ENCODE peak calls at places on chromosomes 13 and 19, in nine cellular contexts. V is BE2C; Q is GDM1; L is kidney tubule cell; B is Peyer's patch; T is NCI-H146; E is heart left ventricle; S is fibroblast of lung; C is CD8-positive, alpha-beta T cell. N is an unnamed sample.
A peak's percentile ranks its signal among the peaks of the same experiment; 100 is the strongest.

GRCh38 chr13:83733293-83733692 is 149.0 kb downstream of the SLITRK1 start:
- DNase-seq in V (no peak), Q (no peak), L (no peak), B (no peak), T (no peak), E (no peak), S (no peak), C (no peak), N (peak; percentile 55)

GRCh38 chr13:33471182-33471581 is 185.6 kb upstream of the STARD13 start:
- DNase-seq in V (no peak), Q (no peak), L (no peak), B (no peak), T (no peak), E (no peak), S (no peak), C (no peak), N (no peak)

GRCh38 chr13:75220238-75220542 is 261.8 kb downstream of the TBC1D4 start:
- DNase-seq in V (no peak), Q (no peak), L (no peak), B (no peak), T (no peak), E (no peak), S (no peak), C (no peak), N (no peak)

GRCh38 chr13:98890186-98890585 is 87.7 kb downstream of the DOCK9 start:
- DNase-seq in V (peak; percentile 39), Q (no peak), L (peak; percentile 87), B (no peak), T (no peak), E (no peak), S (peak; percentile 62), C (no peak), N (no peak)

GRCh38 chr19:35000647-35001501 is 751 bp downstream of the GRAMD1A start:
- DNase-seq in V (peak; percentile 33), Q (no peak), L (peak; percentile 50), B (peak; percentile 73), T (peak; percentile 74), E (peak; percentile 51), S (peak; percentile 45), C (peak; percentile 49), N (peak; percentile 51)

GRCh38 chr19:44625531-44626066 is 12.2 kb downstream of the IGSF23 start:
- DNase-seq in V (no peak), Q (no peak), L (no peak), B (no peak), T (no peak), E (no peak), S (no peak), C (no peak), N (no peak)

GRCh38 chr13:44810067-44810840 is 179.0 kb downstream of the NUFIP1 start:
- DNase-seq in V (peak; percentile 50), Q (peak; percentile 36), L (no peak), B (no peak), T (peak; percentile 73), E (peak; percentile 39), S (no peak), C (no peak), N (no peak)

GRCh38 chr19:10805758-10806247 is 30.2 kb downstream of the TMED1 start:
- DNase-seq in V (no peak), Q (no peak), L (no peak), B (no peak), T (no peak), E (no peak), S (no peak), C (no peak), N (no peak)

GRCh38 chr19:45863840-45864628 is at the start of gene FOXA3:
- DNase-seq in V (peak; percentile 38), Q (no peak), L (peak; percentile 69), B (no peak), T (peak; percentile 62), E (peak; percentile 56), S (peak; percentile 24), C (no peak), N (peak; percentile 18)

GRCh38 chr13:71634605-71635443 is 232.2 kb downstream of the DACH1 start:
- DNase-seq in V (no peak), Q (no peak), L (no peak), B (no peak), T (no peak), E (no peak), S (no peak), C (no peak), N (peak; percentile 31)

GRCh38 chr13:46866150-46866549 is 30.7 kb downstream of the HTR2A start:
- DNase-seq in V (peak; percentile 89), Q (peak; percentile 89), L (peak; percentile 52), B (peak; percentile 16), T (peak; percentile 1), E (peak; percentile 36), S (peak; percentile 64), C (no peak), N (no peak)

GRCh38 chr13:42355841-42356575 is 84.1 kb downstream of the AKAP11 start:
- DNase-seq in V (no peak), Q (no peak), L (no peak), B (no peak), T (no peak), E (no peak), S (no peak), C (no peak), N (no peak)

GRCh38 chr13:99894105-99894504 is 77.5 kb downstream of the ZIC5 start:
- DNase-seq in V (no peak), Q (no peak), L (no peak), B (no peak), T (no peak), E (no peak), S (no peak), C (no peak), N (no peak)

GRCh38 chr19:927707-928401 is 2.0 kb downstream of the ARID3A start:
- DNase-seq in V (no peak), Q (no peak), L (no peak), B (no peak), T (no peak), E (no peak), S (no peak), C (no peak), N (no peak)

GRCh38 chr19:38679839-38680238 is 32.4 kb downstream of the ACTN4 start:
- DNase-seq in V (no peak), Q (no peak), L (peak; percentile 79), B (no peak), T (no peak), E (no peak), S (peak; percentile 31), C (no peak), N (no peak)

GRCh38 chr13:97367427-97367826 is 66.5 kb upstream of the RAP2A start:
- DNase-seq in V (no peak), Q (no peak), L (peak; percentile 88), B (no peak), T (no peak), E (no peak), S (peak; percentile 78), C (no peak), N (no peak)

GRCh38 chr19:10720607-10721125 is 2.8 kb downstream of the DNM2 start:
- DNase-seq in V (no peak), Q (no peak), L (no peak), B (no peak), T (no peak), E (no peak), S (no peak), C (no peak), N (no peak)

GRCh38 chr13:99374994-99375805 is 68.0 kb upstream of the GPR183 start:
- DNase-seq in V (no peak), Q (peak; percentile 71), L (no peak), B (peak; percentile 91), T (no peak), E (peak; percentile 46), S (no peak), C (peak; percentile 71), N (no peak)

GRCh38 chr19:50794778-50795664 is 4.8 kb downstream of the ACP4 start:
- DNase-seq in V (peak; percentile 61), Q (no peak), L (no peak), B (no peak), T (peak; percentile 48), E (no peak), S (no peak), C (no peak), N (no peak)

GRCh38 chr19:40601061-40601973 is at the start of gene LTBP4:
- DNase-seq in V (peak; percentile 57), Q (no peak), L (peak; percentile 21), B (no peak), T (no peak), E (peak; percentile 84), S (peak; percentile 52), C (no peak), N (no peak)

GRCh38 chr13:27053235-27053884 is 118.3 kb downstream of the USP12 start:
- DNase-seq in V (no peak), Q (no peak), L (no peak), B (no peak), T (peak; percentile 68), E (no peak), S (no peak), C (no peak), N (no peak)

GRCh38 chr13:105177265-105177900 is 1358.1 kb downstream of the EFNB2 start:
- DNase-seq in V (no peak), Q (no peak), L (peak; percentile 1), B (no peak), T (no peak), E (no peak), S (no peak), C (no peak), N (no peak)

GRCh38 chr13:74136089-74136658 is 2.0 kb upstream of the KLF12 start:
- DNase-seq in V (peak; percentile 28), Q (no peak), L (peak; percentile 46), B (peak; percentile 26), T (peak; percentile 73), E (peak; percentile 25), S (peak; percentile 67), C (no peak), N (peak; percentile 65)

GRCh38 chr13:67048084-67048792 is 181.9 kb downstream of the PCDH9 start:
- DNase-seq in V (no peak), Q (no peak), L (peak; percentile 31), B (no peak), T (no peak), E (no peak), S (peak; percentile 91), C (no peak), N (no peak)

GRCh38 chr13:114101325-114101821 is 31.1 kb downstream of the RASA3 start:
- DNase-seq in V (no peak), Q (no peak), L (no peak), B (no peak), T (no peak), E (peak; percentile 37), S (peak; percentile 39), C (no peak), N (no peak)

GRCh38 chr19:31350693-31351211 is 1.5 kb upstream of the TSHZ3 start:
- DNase-seq in V (peak; percentile 65), Q (no peak), L (peak; percentile 33), B (no peak), T (peak; percentile 3), E (peak; percentile 68), S (peak; percentile 53), C (no peak), N (peak; percentile 32)

GRCh38 chr13:51919531-51919930 is 57.8 kb downstream of the CCDC70 start:
- DNase-seq in V (no peak), Q (no peak), L (no peak), B (no peak), T (peak; percentile 84), E (no peak), S (no peak), C (no peak), N (no peak)

GRCh38 chr13:111395511-111396393 is 75.3 kb downstream of the TEX29 start:
- DNase-seq in V (no peak), Q (no peak), L (no peak), B (peak; percentile 5), T (no peak), E (no peak), S (no peak), C (no peak), N (no peak)

GRCh38 chr19:3660493-3661219 is 34.1 kb upstream of the CACTIN start:
- DNase-seq in V (no peak), Q (no peak), L (no peak), B (no peak), T (no peak), E (no peak), S (no peak), C (no peak), N (no peak)

GRCh38 chr13:72727417-72728289 is at the start of the genes BORA and MZT1:
- DNase-seq in V (peak; percentile 96), Q (peak; percentile 100), L (peak; percentile 99), B (peak; percentile 92), T (peak; percentile 98), E (peak; percentile 96), S (peak; percentile 98), C (peak; percentile 89), N (peak; percentile 99)

GRCh38 chr13:27375686-27376326 is 48.6 kb upstream of the GTF3A start:
- DNase-seq in V (peak; percentile 82), Q (no peak), L (peak; percentile 57), B (peak; percentile 55), T (peak; percentile 27), E (peak; percentile 54), S (peak; percentile 76), C (no peak), N (peak; percentile 22)

N was measured in NCI-H526 treated with DMSO at 0.1 percent for 48 hours.